ENCODE peak calls at places on chromosomes 13 and 19, in ten cellular contexts. One of them, this sample, is unnamed.

GRCh38 chr13:31236211-31236786 is 36.5 kb downstream of the B3GLCT start:
- DNase-seq in lung microvascular endothelial cell: peak
- DNase-seq in HT-29: peak
- DNase-seq in left ventricle myocardium superior: no peak
- DNase-seq in activated gamma-delta T cell treated with anti-CD3 and anti-CD28 coated beads, Interleukin-2, amount 50 U/mL, for 16 hours: no peak
- DNase-seq in stromal cell of bone marrow: peak
- DNase-seq in glutamatergic neuron: no peak
- DNase-seq in T follicular helper cell: no peak
- DNase-seq in iris pigment epithelial cell: peak
- DNase-seq in anterior cingulate cortex: no peak
- DNase-seq in this sample: no peak

GRCh38 chr19:45104658-45105384 is 11.8 kb downstream of the PPP1R37 start:
- DNase-seq in activated gamma-delta T cell treated with anti-CD3 and anti-CD28 coated beads, Interleukin-2, amount 50 U/mL, for 16 hours: no peak
- DNase-seq in glutamatergic neuron: no peak
- DNase-seq in HT-29: no peak
- DNase-seq in stromal cell of bone marrow: no peak
- DNase-seq in lung microvascular endothelial cell: no peak
- DNase-seq in T follicular helper cell: no peak
- DNase-seq in left ventricle myocardium superior: no peak
- DNase-seq in iris pigment epithelial cell: no peak
- DNase-seq in anterior cingulate cortex: no peak
- DNase-seq in this sample: no peak

GRCh38 chr13:112928958-112929777 is 39.8 kb upstream of the MCF2L start:
- DNase-seq in stromal cell of bone marrow: no peak
- DNase-seq in glutamatergic neuron: no peak
- DNase-seq in anterior cingulate cortex: no peak
- DNase-seq in HT-29: peak
- DNase-seq in iris pigment epithelial cell: peak
- DNase-seq in activated gamma-delta T cell treated with anti-CD3 and anti-CD28 coated beads, Interleukin-2, amount 50 U/mL, for 16 hours: no peak
- DNase-seq in T follicular helper cell: no peak
- DNase-seq in left ventricle myocardium superior: no peak
- DNase-seq in lung microvascular endothelial cell: peak
- DNase-seq in this sample: no peak

GRCh38 chr19:45716314-45717130 is 14.2 kb downstream of the FBXO46 start:
- DNase-seq in HT-29: peak
- DNase-seq in anterior cingulate cortex: peak
- DNase-seq in lung microvascular endothelial cell: peak
- DNase-seq in T follicular helper cell: no peak
- DNase-seq in iris pigment epithelial cell: no peak
- DNase-seq in left ventricle myocardium superior: no peak
- DNase-seq in activated gamma-delta T cell treated with anti-CD3 and anti-CD28 coated beads, Interleukin-2, amount 50 U/mL, for 16 hours: no peak
- DNase-seq in stromal cell of bone marrow: no peak
- DNase-seq in glutamatergic neuron: no peak
- DNase-seq in this sample: no peak

GRCh38 chr19:13681509-13681908 is 82.8 kb upstream of the MRI1 start:
- DNase-seq in glutamatergic neuron: no peak
- DNase-seq in stromal cell of bone marrow: peak
- DNase-seq in activated gamma-delta T cell treated with anti-CD3 and anti-CD28 coated beads, Interleukin-2, amount 50 U/mL, for 16 hours: no peak
- DNase-seq in lung microvascular endothelial cell: no peak
- DNase-seq in anterior cingulate cortex: no peak
- DNase-seq in HT-29: no peak
- DNase-seq in iris pigment epithelial cell: no peak
- DNase-seq in left ventricle myocardium superior: no peak
- DNase-seq in T follicular helper cell: no peak
- DNase-seq in this sample: no peak

GRCh38 chr19:17292301-17293074 is 10.7 kb downstream of the ABHD8 start:
- DNase-seq in lung microvascular endothelial cell: peak
- DNase-seq in glutamatergic neuron: peak
- DNase-seq in HT-29: peak
- DNase-seq in stromal cell of bone marrow: peak
- DNase-seq in iris pigment epithelial cell: peak
- DNase-seq in activated gamma-delta T cell treated with anti-CD3 and anti-CD28 coated beads, Interleukin-2, amount 50 U/mL, for 16 hours: peak
- DNase-seq in T follicular helper cell: peak
- DNase-seq in anterior cingulate cortex: no peak
- DNase-seq in left ventricle myocardium superior: peak
- DNase-seq in this sample: peak

GRCh38 chr19:1156305-1156801 is 17.7 kb downstream of the SBNO2 start:
- DNase-seq in lung microvascular endothelial cell: no peak
- DNase-seq in anterior cingulate cortex: no peak
- DNase-seq in stromal cell of bone marrow: no peak
- DNase-seq in glutamatergic neuron: no peak
- DNase-seq in T follicular helper cell: no peak
- DNase-seq in HT-29: no peak
- DNase-seq in left ventricle myocardium superior: no peak
- DNase-seq in activated gamma-delta T cell treated with anti-CD3 and anti-CD28 coated beads, Interleukin-2, amount 50 U/mL, for 16 hours: no peak
- DNase-seq in iris pigment epithelial cell: no peak
- DNase-seq in this sample: no peak

GRCh38 chr19:23957660-23958281 is 43.1 kb downstream of the ZNF726 start:
- DNase-seq in anterior cingulate cortex: no peak
- DNase-seq in lung microvascular endothelial cell: no peak
- DNase-seq in iris pigment epithelial cell: peak
- DNase-seq in stromal cell of bone marrow: peak
- DNase-seq in activated gamma-delta T cell treated with anti-CD3 and anti-CD28 coated beads, Interleukin-2, amount 50 U/mL, for 16 hours: no peak
- DNase-seq in left ventricle myocardium superior: no peak
- DNase-seq in glutamatergic neuron: no peak
- DNase-seq in HT-29: no peak
- DNase-seq in T follicular helper cell: no peak
- DNase-seq in this sample: peak

GRCh38 chr13:74966814-74967213 is 515.2 kb downstream of the TBC1D4 start:
- DNase-seq in anterior cingulate cortex: no peak
- DNase-seq in glutamatergic neuron: no peak
- DNase-seq in stromal cell of bone marrow: peak
- DNase-seq in activated gamma-delta T cell treated with anti-CD3 and anti-CD28 coated beads, Interleukin-2, amount 50 U/mL, for 16 hours: no peak
- DNase-seq in left ventricle myocardium superior: no peak
- DNase-seq in T follicular helper cell: no peak
- DNase-seq in lung microvascular endothelial cell: peak
- DNase-seq in iris pigment epithelial cell: no peak
- DNase-seq in HT-29: no peak
- DNase-seq in this sample: no peak

GRCh38 chr19:15128162-15128770 is 21.1 kb downstream of the SYDE1 start:
- DNase-seq in glutamatergic neuron: no peak
- DNase-seq in activated gamma-delta T cell treated with anti-CD3 and anti-CD28 coated beads, Interleukin-2, amount 50 U/mL, for 16 hours: no peak
- DNase-seq in HT-29: no peak
- DNase-seq in anterior cingulate cortex: no peak
- DNase-seq in iris pigment epithelial cell: no peak
- DNase-seq in left ventricle myocardium superior: no peak
- DNase-seq in T follicular helper cell: no peak
- DNase-seq in lung microvascular endothelial cell: no peak
- DNase-seq in stromal cell of bone marrow: no peak
- DNase-seq in this sample: no peak

GRCh38 chr19:41792513-41793413 is 3.6 kb upstream of the CEACAM3 start:
- DNase-seq in glutamatergic neuron: peak
- DNase-seq in anterior cingulate cortex: no peak
- DNase-seq in stromal cell of bone marrow: peak
- DNase-seq in activated gamma-delta T cell treated with anti-CD3 and anti-CD28 coated beads, Interleukin-2, amount 50 U/mL, for 16 hours: peak
- DNase-seq in left ventricle myocardium superior: peak
- DNase-seq in HT-29: peak
- DNase-seq in iris pigment epithelial cell: peak
- DNase-seq in T follicular helper cell: peak
- DNase-seq in lung microvascular endothelial cell: peak
- DNase-seq in this sample: no peak

GRCh38 chr13:63010072-63010658 is 1594.5 kb upstream of the PCDH20 start:
- DNase-seq in anterior cingulate cortex: no peak
- DNase-seq in glutamatergic neuron: no peak
- DNase-seq in T follicular helper cell: no peak
- DNase-seq in activated gamma-delta T cell treated with anti-CD3 and anti-CD28 coated beads, Interleukin-2, amount 50 U/mL, for 16 hours: no peak
- DNase-seq in iris pigment epithelial cell: no peak
- DNase-seq in HT-29: no peak
- DNase-seq in lung microvascular endothelial cell: no peak
- DNase-seq in left ventricle myocardium superior: no peak
- DNase-seq in stromal cell of bone marrow: no peak
- DNase-seq in this sample: no peak

GRCh38 chr13:43776680-43777079 is 10.1 kb downstream of the ENOX1 start:
- DNase-seq in lung microvascular endothelial cell: peak
- DNase-seq in glutamatergic neuron: no peak
- DNase-seq in activated gamma-delta T cell treated with anti-CD3 and anti-CD28 coated beads, Interleukin-2, amount 50 U/mL, for 16 hours: no peak
- DNase-seq in stromal cell of bone marrow: no peak
- DNase-seq in iris pigment epithelial cell: peak
- DNase-seq in T follicular helper cell: no peak
- DNase-seq in left ventricle myocardium superior: no peak
- DNase-seq in anterior cingulate cortex: no peak
- DNase-seq in HT-29: no peak
- DNase-seq in this sample: no peak

GRCh38 chr13:64819081-64819480 is 2411.1 kb downstream of the PCDH9 start:
- DNase-seq in activated gamma-delta T cell treated with anti-CD3 and anti-CD28 coated beads, Interleukin-2, amount 50 U/mL, for 16 hours: no peak
- DNase-seq in glutamatergic neuron: no peak
- DNase-seq in stromal cell of bone marrow: no peak
- DNase-seq in anterior cingulate cortex: no peak
- DNase-seq in T follicular helper cell: no peak
- DNase-seq in left ventricle myocardium superior: no peak
- DNase-seq in iris pigment epithelial cell: peak
- DNase-seq in lung microvascular endothelial cell: no peak
- DNase-seq in HT-29: peak
- DNase-seq in this sample: no peak

GRCh38 chr19:53057904-53058579 is 13.5 kb downstream of the ERVV-2 start:
- DNase-seq in activated gamma-delta T cell treated with anti-CD3 and anti-CD28 coated beads, Interleukin-2, amount 50 U/mL, for 16 hours: no peak
- DNase-seq in left ventricle myocardium superior: peak
- DNase-seq in stromal cell of bone marrow: no peak
- DNase-seq in T follicular helper cell: no peak
- DNase-seq in glutamatergic neuron: peak
- DNase-seq in HT-29: no peak
- DNase-seq in anterior cingulate cortex: no peak
- DNase-seq in lung microvascular endothelial cell: no peak
- DNase-seq in iris pigment epithelial cell: no peak
- DNase-seq in this sample: no peak

GRCh38 chr13:73367886-73368285 is 309.1 kb downstream of the KLF5 start:
- DNase-seq in stromal cell of bone marrow: no peak
- DNase-seq in anterior cingulate cortex: no peak
- DNase-seq in activated gamma-delta T cell treated with anti-CD3 and anti-CD28 coated beads, Interleukin-2, amount 50 U/mL, for 16 hours: no peak
- DNase-seq in lung microvascular endothelial cell: no peak
- DNase-seq in HT-29: peak
- DNase-seq in glutamatergic neuron: no peak
- DNase-seq in left ventricle myocardium superior: no peak
- DNase-seq in iris pigment epithelial cell: no peak
- DNase-seq in T follicular helper cell: no peak
- DNase-seq in this sample: no peak

GRCh38 chr19:22606954-22607652 is 27.0 kb upstream of the ZNF492 start:
- DNase-seq in glutamatergic neuron: no peak
- DNase-seq in lung microvascular endothelial cell: no peak
- DNase-seq in activated gamma-delta T cell treated with anti-CD3 and anti-CD28 coated beads, Interleukin-2, amount 50 U/mL, for 16 hours: no peak
- DNase-seq in iris pigment epithelial cell: no peak
- DNase-seq in anterior cingulate cortex: no peak
- DNase-seq in HT-29: no peak
- DNase-seq in left ventricle myocardium superior: no peak
- DNase-seq in stromal cell of bone marrow: no peak
- DNase-seq in T follicular helper cell: no peak
- DNase-seq in this sample: no peak

GRCh38 chr13:26784704-26785639 is 24.4 kb upstream of the GPR12 start:
- DNase-seq in anterior cingulate cortex: no peak
- DNase-seq in left ventricle myocardium superior: no peak
- DNase-seq in glutamatergic neuron: no peak
- DNase-seq in lung microvascular endothelial cell: no peak
- DNase-seq in activated gamma-delta T cell treated with anti-CD3 and anti-CD28 coated beads, Interleukin-2, amount 50 U/mL, for 16 hours: peak
- DNase-seq in iris pigment epithelial cell: no peak
- DNase-seq in HT-29: no peak
- DNase-seq in stromal cell of bone marrow: no peak
- DNase-seq in T follicular helper cell: no peak
- DNase-seq in this sample: no peak

GRCh38 chr19:45769821-45770191 is 754 bp upstream of the SIX5 start:
- DNase-seq in glutamatergic neuron: peak
- DNase-seq in activated gamma-delta T cell treated with anti-CD3 and anti-CD28 coated beads, Interleukin-2, amount 50 U/mL, for 16 hours: no peak
- DNase-seq in T follicular helper cell: peak
- DNase-seq in stromal cell of bone marrow: no peak
- DNase-seq in HT-29: peak
- DNase-seq in lung microvascular endothelial cell: no peak
- DNase-seq in anterior cingulate cortex: peak
- DNase-seq in iris pigment epithelial cell: peak
- DNase-seq in left ventricle myocardium superior: peak
- DNase-seq in this sample: no peak

This sample was measured in HS-5.